ENCODE peak calls at places on chromosomes 11 and 22, in five cellular contexts. D is H9, I is mesenchymal stem cell, A is trophoblast cell, J is H1. V is an unnamed sample.

GRCh38 chr11:10441652-10442503 is 13.2 kb upstream of the AMPD3 start:
- DNase-seq in D (no peak), J (no peak), A (no peak), I (no peak), V (no peak)

GRCh38 chr11:86184728-86185127 is 59.8 kb upstream of the EED start:
- DNase-seq in D (no peak), A (no peak), I (no peak), J (no peak), V (no peak)

GRCh38 chr22:26143801-26144325 is 25.4 kb upstream of the SEZ6L start:
- DNase-seq in D (no peak), A (no peak), I (no peak), J (no peak), V (no peak)

GRCh38 chr11:55838452-55838851 is at the start of gene OR5D16:
- DNase-seq in J (no peak), D (no peak), A (no peak), I (no peak), V (no peak)

GRCh38 chr22:27564806-27565205 is 236.8 kb downstream of the MN1 start:
- DNase-seq in J (no peak), D (no peak), I (no peak), A (no peak), V (no peak)

GRCh38 chr11:113014731-113015455 is 53.7 kb downstream of the NCAM1 start:
- DNase-seq in I (peak), J (no peak), A (no peak), D (no peak), V (no peak)

GRCh38 chr22:49994361-49995058 is 18.1 kb downstream of the IL17REL start:
- DNase-seq in J (peak), D (no peak), I (no peak), A (no peak), V (no peak)

GRCh38 chr11:92867913-92868619 is 101.4 kb upstream of the MTNR1B start:
- DNase-seq in A (no peak), D (no peak), J (no peak), I (no peak), V (no peak)

GRCh38 chr11:17153759-17154158 is 54.0 kb downstream of the PIK3C2A start:
- DNase-seq in J (no peak), D (no peak), A (no peak), I (no peak), V (no peak)

GRCh38 chr11:104525416-104525815 is 361.5 kb upstream of the PDGFD start:
- DNase-seq in J (no peak), D (no peak), I (no peak), A (no peak), V (no peak)

GRCh38 chr22:23695748-23696325 is 5.0 kb downstream of the RGL4 start:
- DNase-seq in D (no peak), J (no peak), I (no peak), A (no peak), V (no peak)

GRCh38 chr22:30159561-30160353 is 79.5 kb downstream of the HORMAD2 start:
- DNase-seq in D (no peak), J (no peak), A (peak), I (peak), V (no peak)

GRCh38 chr11:74332272-74332671 is 20.8 kb upstream of the P4HA3 start:
- DNase-seq in J (no peak), A (no peak), D (no peak), I (no peak), V (no peak)

GRCh38 chr22:27331526-27332281 is 469.9 kb downstream of the MN1 start:
- DNase-seq in J (peak), D (peak), A (no peak), I (peak), V (no peak)

GRCh38 chr22:42345458-42345857 is 75.0 kb upstream of the TCF20 start:
- DNase-seq in J (no peak), A (no peak), I (no peak), D (no peak), V (no peak)

GRCh38 chr11:88059326-88059725 is 115.9 kb downstream of the RAB38 start:
- DNase-seq in D (no peak), A (no peak), J (no peak), I (no peak), V (no peak)

GRCh38 chr22:25120093-25120561 is 79.5 kb upstream of the CRYBB3 start:
- DNase-seq in J (no peak), D (peak), A (no peak), I (no peak), V (peak)

GRCh38 chr22:28594076-28594783 is 85.4 kb downstream of the TTC28 start:
- DNase-seq in D (no peak), J (no peak), A (no peak), I (peak), V (no peak)

GRCh38 chr11:72012897-72013721 is 14.4 kb downstream of the IL18BP start:
- DNase-seq in J (no peak), D (no peak), A (peak), I (no peak), V (no peak)

GRCh38 chr11:119974051-119974450 is 163.9 kb downstream of the TRIM29 start:
- DNase-seq in D (no peak), I (no peak), J (no peak), A (no peak), V (no peak)

GRCh38 chr11:74005721-74006517 is 3.0 kb downstream of the UCP3 start:
- DNase-seq in D (no peak), I (no peak), A (no peak), J (no peak), V (no peak)

GRCh38 chr22:30763815-30764686 is 69.4 kb downstream of the OSBP2 start:
- DNase-seq in D (peak), A (peak), J (peak), I (peak), V (peak)

GRCh38 chr22:48955351-48956311 is 872.0 kb downstream of the BRD1 start:
- DNase-seq in J (peak), A (no peak), D (peak), I (no peak), V (no peak)

GRCh38 chr22:43860831-43861230 is 1.5 kb downstream of the SULT4A1 start:
- DNase-seq in A (no peak), I (no peak), J (no peak), D (peak), V (no peak)

GRCh38 chr11:74255741-74256369 is 55.6 kb downstream of the P4HA3 start:
- DNase-seq in D (peak), A (peak), I (peak), J (peak), V (peak)

GRCh38 chr22:47205081-47205491 is 442.6 kb downstream of the TBC1D22A start:
- DNase-seq in I (no peak), A (no peak), J (peak), D (no peak), V (no peak)

GRCh38 chr22:47713880-47714452 is 951.5 kb downstream of the TBC1D22A start:
- DNase-seq in A (no peak), D (peak), J (peak), I (no peak), V (no peak)

GRCh38 chr22:39658367-39658766 is 87.8 kb downstream of the CACNA1I start:
- DNase-seq in I (no peak), A (no peak), D (no peak), J (no peak), V (no peak)

GRCh38 chr11:2342981-2343380 is 34.1 kb upstream of the CD81 start:
- DNase-seq in A (no peak), I (no peak), D (no peak), J (no peak), V (no peak)

GRCh38 chr11:35364101-35364780 is 55.1 kb downstream of the SLC1A2 start:
- DNase-seq in J (no peak), D (no peak), A (no peak), I (peak), V (no peak)

GRCh38 chr22:30922151-30922611 is 46.4 kb downstream of the MORC2 start:
- DNase-seq in I (no peak), A (peak), J (no peak), D (no peak), V (no peak)

GRCh38 chr11:127620660-127621059 is 620.1 kb upstream of the KIRREL3 start:
- DNase-seq in I (peak), A (no peak), D (no peak), J (no peak), V (no peak)

GRCh38 chr22:26986051-26986881 is 328.9 kb downstream of the MIAT start:
- DNase-seq in J (no peak), A (no peak), I (no peak), D (no peak), V (no peak)

GRCh38 chr22:44448271-44448780 is 49.7 kb downstream of the RTL6 start:
- DNase-seq in J (no peak), D (no peak), I (peak), A (peak), V (no peak)

GRCh38 chr11:65869643-65870306 is 2.8 kb downstream of the EFEMP2 start:
- DNase-seq in A (no peak), J (no peak), D (no peak), I (no peak), V (no peak)

GRCh38 chr11:22225190-22225589 is 32.3 kb downstream of the ANO5 start:
- DNase-seq in A (no peak), I (no peak), D (no peak), J (no peak), V (no peak)

GRCh38 chr11:92885600-92885999 is 83.9 kb upstream of the MTNR1B start:
- DNase-seq in D (no peak), J (no peak), I (no peak), A (no peak), V (no peak)

GRCh38 chr11:77046060-77046501 is 11.9 kb downstream of the B3GNT6 start:
- DNase-seq in A (no peak), D (peak), J (peak), I (peak), V (peak)

GRCh38 chr11:12163181-12163841 is 52.9 kb downstream of the MICAL2 start:
- DNase-seq in D (no peak), A (peak), J (no peak), I (peak), V (no peak)
- H2AK5ac ChIP-seq in D (no peak), A (peak), J (no peak), I (peak), V (no peak)

GRCh38 chr11:521179-521688 is 14.1 kb downstream of the HRAS start:
- DNase-seq in I (no peak), D (no peak), A (no peak), J (no peak), V (no peak)

GRCh38 chr11:520428-521178 is 13.6 kb upstream of the RNH1 start:
- DNase-seq in A (no peak), I (peak), J (peak), D (peak), V (no peak)

GRCh38 chr11:515131-515530 is 8.1 kb upstream of the RNH1 start:
- DNase-seq in J (no peak), I (no peak), D (no peak), A (no peak), V (no peak)

GRCh38 chr11:516400-516799 is 9.4 kb upstream of the RNH1 start:
- DNase-seq in I (no peak), D (no peak), A (no peak), J (no peak), V (no peak)

DNA sequence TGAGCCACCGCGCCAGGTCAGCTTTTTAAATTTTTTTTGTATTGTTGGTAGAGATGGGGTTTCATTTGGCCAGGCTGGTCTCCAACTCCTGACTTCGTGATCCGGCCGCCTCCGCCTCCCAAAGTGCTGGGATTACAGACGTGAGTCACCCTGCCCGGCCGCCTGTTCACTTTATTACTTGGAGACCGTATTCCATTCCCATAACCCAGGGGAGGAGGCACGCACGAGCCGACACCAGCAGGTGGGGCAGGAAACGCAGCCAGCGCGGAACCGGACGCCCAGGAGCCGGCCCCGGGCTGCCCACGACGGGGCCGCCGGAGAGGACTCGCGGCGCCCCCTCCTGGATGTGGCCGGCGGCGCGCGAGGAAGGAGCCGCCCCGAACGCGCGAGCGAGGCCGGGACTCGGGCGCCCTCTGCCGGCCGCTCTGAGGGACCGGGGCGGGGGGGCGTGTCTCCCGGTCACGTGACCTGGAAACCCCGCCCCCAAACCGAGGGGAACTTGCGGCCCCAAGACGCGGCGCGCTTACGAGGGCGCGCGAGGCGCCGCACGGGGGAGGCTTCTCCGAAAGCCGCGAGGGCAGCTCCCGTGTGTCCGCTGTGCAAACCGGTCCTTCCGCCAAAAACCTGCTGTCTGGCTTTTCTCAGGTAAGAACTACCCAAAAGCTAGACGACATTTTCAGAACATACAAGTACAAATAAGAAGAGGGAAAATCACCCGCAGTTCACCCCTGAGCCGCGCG is 11.6 kb upstream of the RNH1 start:
- DNase-seq in J (peak), A (peak), D (peak), I (peak), V (peak)
- H4K8ac ChIP-seq in J (peak), A (no peak), D (no peak), I (peak), V (no peak)

DNA sequence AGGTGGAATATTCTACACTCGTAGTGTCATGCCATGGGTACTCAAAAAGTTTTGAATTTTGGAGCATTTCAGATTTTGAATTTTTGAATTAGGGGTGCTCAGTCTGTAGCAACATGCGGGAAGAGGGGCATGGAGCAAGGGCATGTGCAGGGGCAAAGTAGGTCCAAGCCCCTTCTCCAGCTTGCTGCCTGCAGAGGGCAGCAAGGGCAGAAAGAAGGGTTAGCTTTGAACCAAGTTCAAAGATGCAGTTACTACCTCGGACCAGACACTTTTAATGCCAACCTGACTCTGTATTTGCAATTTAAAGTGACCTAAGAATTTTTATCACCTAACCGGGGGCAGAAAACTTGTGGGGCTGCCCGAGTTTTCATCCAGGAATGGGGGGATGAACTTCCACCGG is 68.2 kb downstream of the CD82 start:
- DNase-seq in I (no peak), A (no peak), J (peak), D (peak), V (no peak)
- H2BK12ac ChIP-seq in I (no peak), A (no peak), J (no peak), D (no peak), V (no peak)

GRCh38 chr11:78696177-78696576 is 121.5 kb upstream of the NARS2 start:
- DNase-seq in I (no peak), D (no peak), J (no peak), A (no peak), V (no peak)
- H2AK5ac ChIP-seq in I (no peak), D (no peak), J (no peak), A (no peak), V (no peak)

GRCh38 chr11:116424615-116425261 is 348.0 kb downstream of the BUD13 start:
- DNase-seq in D (no peak), I (no peak), A (no peak), J (no peak), V (no peak)
- H4K8ac ChIP-seq in D (no peak), I (no peak), A (no peak), J (no peak), V (no peak)

DNA sequence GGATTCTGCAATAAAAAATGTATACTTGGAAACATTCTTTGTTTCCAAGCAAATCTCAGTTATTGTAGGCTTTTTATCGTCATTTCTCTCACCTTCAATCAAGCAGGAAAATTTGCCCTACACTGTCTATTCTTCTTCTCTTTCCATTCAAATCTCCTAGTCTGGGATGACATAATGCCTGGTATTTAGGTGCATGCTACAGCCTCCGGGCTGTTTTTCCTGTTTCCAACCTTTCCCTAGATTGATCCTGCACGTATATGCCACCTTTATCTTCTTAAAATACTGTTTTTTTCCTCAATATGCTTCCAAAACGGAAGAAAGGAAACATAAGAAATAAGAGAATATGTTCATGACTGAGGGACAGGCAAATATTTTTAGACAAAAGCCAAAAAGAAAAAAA is 249.1 kb upstream of the UBASH3B start:
- DNase-seq in D (no peak), I (no peak), A (peak), J (no peak), V (no peak)
- H2BK12ac ChIP-seq in D (no peak), I (no peak), A (no peak), J (no peak), V (no peak)

DNA sequence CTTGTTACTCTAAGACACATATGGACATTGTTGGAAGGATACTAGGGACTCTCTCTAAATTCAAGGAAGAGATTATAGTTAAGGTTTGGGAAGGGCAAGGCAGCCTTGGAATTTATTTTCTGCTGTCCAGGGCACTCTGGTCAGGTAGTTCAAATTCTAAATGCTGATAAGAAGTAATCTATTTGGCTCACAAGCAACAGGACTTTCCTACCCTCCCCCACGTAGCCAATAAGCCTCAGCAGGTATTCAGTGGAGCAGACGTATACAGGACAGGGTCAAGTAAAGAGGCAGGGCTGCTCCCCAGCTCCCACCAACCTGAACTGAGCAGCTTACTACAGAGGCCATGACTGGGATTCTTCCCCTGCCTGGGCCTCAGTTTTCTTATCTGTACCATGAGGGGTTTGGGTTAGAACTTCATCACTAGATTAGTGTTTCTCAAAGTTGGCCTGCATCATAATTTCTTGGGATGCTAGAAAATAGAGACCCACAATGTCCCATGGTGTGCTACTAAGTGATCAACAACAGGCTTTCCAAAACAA is 6.1 kb upstream of the INSC start:
- DNase-seq in J (no peak), D (no peak), I (no peak), A (no peak), V (no peak)
- H2AK5ac ChIP-seq in J (no peak), D (no peak), I (no peak), A (no peak), V (no peak)

GRCh38 chr11:4610258-4610935 is 2.4 kb upstream of the TRIM68 start:
- DNase-seq in J (no peak), A (no peak), I (peak), D (no peak), V (no peak)
- H4K8ac ChIP-seq in J (no peak), A (peak), I (no peak), D (no peak), V (no peak)

V was measured in neuronal stem cell.